ENCODE peak calls at places on chromosome 11, in nine cellular contexts. N is brain microvascular endothelial cell, A is mammary epithelial cell, G is lower lobe of right lung, Y is K562, S is kidney epithelial cell, Z is astrocyte of the cerebellum, H is astrocyte of the spinal cord, V is A549. M is an unnamed sample.

GRCh38 chr11:108870373-108871020 is 205.6 kb downstream of the DDX10 start:
- DNase-seq in H (peak; percentile 86), S (no peak), Z (no peak), N (peak; percentile 57), A (peak; percentile 46), V (peak; percentile 15), G (no peak), Y (no peak), M (no peak)

GRCh38 chr11:44979536-44980399 is 29.1 kb upstream of the TP53I11 start:
- DNase-seq in H (no peak), N (no peak), Y (no peak), G (peak; percentile 86), S (peak; percentile 34), A (no peak), Z (no peak), V (peak; percentile 92), M (peak; percentile 99)

GRCh38 chr11:63536669-63537292 is at the start of gene PLAAT4:
- DNase-seq in V (no peak), Z (peak; percentile 72), Y (peak; percentile 35), N (peak; percentile 53), H (peak; percentile 81), G (no peak), S (peak; percentile 31), A (peak; percentile 29), M (no peak)

GRCh38 chr11:126710804-126711399 is 289.7 kb downstream of the KIRREL3 start:
- DNase-seq in A (no peak), S (no peak), Y (no peak), N (no peak), Z (no peak), G (no peak), H (no peak), V (no peak), M (no peak)

GRCh38 chr11:46680815-46681214 is 19.6 kb downstream of the ARHGAP1 start:
- DNase-seq in G (no peak), H (no peak), N (no peak), Z (no peak), V (no peak), A (no peak), Y (no peak), S (no peak), M (no peak)

GRCh38 chr11:72475359-72475758 is 41.0 kb upstream of the CLPB start:
- DNase-seq in Z (no peak), V (no peak), Y (no peak), H (no peak), A (peak; percentile 34), S (no peak), N (no peak), G (no peak), M (no peak)

GRCh38 chr11:35344990-35345655 is 74.2 kb downstream of the SLC1A2 start:
- DNase-seq in N (no peak), Z (no peak), G (peak; percentile 56), A (no peak), Y (no peak), H (no peak), S (no peak), V (no peak), M (no peak)

GRCh38 chr11:107221743-107222142 is 203.5 kb upstream of the GUCY1A2 start:
- DNase-seq in A (no peak), S (no peak), G (no peak), H (no peak), V (no peak), Y (no peak), Z (no peak), N (no peak), M (no peak)

GRCh38 chr11:15710593-15711260 is 596.0 kb downstream of the INSC start:
- DNase-seq in Y (no peak), H (no peak), N (no peak), A (no peak), V (no peak), Z (no peak), G (no peak), S (no peak), M (no peak)

GRCh38 chr11:134237557-134237922 is 13.1 kb downstream of the VPS26B start:
- DNase-seq in G (no peak), Z (no peak), H (no peak), S (no peak), V (no peak), A (no peak), Y (no peak), N (no peak), M (no peak)

GRCh38 chr11:107732327-107733051 is 20.6 kb upstream of the SLN start:
- DNase-seq in Y (no peak), G (no peak), N (no peak), S (no peak), V (peak; percentile 10), Z (no peak), H (no peak), A (no peak), M (no peak)

GRCh38 chr11:16126361-16126760 is 230.0 kb downstream of the SOX6 start:
- DNase-seq in H (no peak), S (no peak), V (no peak), A (peak; percentile 66), N (peak; percentile 6), Z (peak; percentile 0), G (no peak), Y (peak; percentile 11), M (no peak)

GRCh38 chr11:111355956-111356659 is 23.0 kb downstream of the POU2AF1 start:
- DNase-seq in V (no peak), Y (no peak), Z (no peak), S (no peak), G (no peak), N (no peak), A (no peak), H (no peak), M (no peak)

GRCh38 chr11:111357150-111358037 is 21.7 kb downstream of the POU2AF1 start:
- DNase-seq in Y (no peak), N (no peak), Z (no peak), A (no peak), S (no peak), G (no peak), V (no peak), H (no peak), M (no peak)

GRCh38 chr11:111355101-111355500 is 24.0 kb downstream of the POU2AF1 start:
- DNase-seq in Z (no peak), H (no peak), Y (no peak), A (no peak), N (no peak), G (no peak), S (no peak), V (no peak), M (no peak)

GRCh38 chr11:111358038-111359001 is 20.8 kb downstream of the POU2AF1 start:
- DNase-seq in N (no peak), A (no peak), S (no peak), V (no peak), Z (no peak), Y (no peak), H (no peak), G (no peak), M (no peak)

DNA sequence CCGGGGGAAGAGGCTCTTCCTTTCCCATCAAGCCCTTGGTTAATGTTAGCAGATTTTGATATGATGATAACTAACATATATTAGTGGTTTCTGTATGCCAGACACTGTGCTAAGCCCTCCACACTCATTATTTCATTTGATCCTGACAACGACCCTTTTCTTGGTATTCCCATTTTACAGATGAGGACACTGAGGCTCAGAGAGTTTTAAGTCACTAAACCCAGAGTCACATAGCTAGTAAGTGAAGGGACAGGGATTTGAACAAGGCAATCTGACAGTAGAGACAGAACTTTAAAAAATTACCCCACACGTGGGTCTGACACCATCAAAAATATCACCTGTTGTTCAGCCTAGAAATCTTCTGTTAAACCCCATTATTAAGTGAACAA is 22.4 kb downstream of the POU2AF1 start:
- DNase-seq in S (no peak), Z (no peak), N (no peak), Y (no peak), G (no peak), A (no peak), V (no peak), H (no peak), M (no peak)
- TF ChIP-seq CTCF in S (no peak), Z (no peak), N (no peak), Y (no peak), G (no peak), A (no peak), V (no peak), H (no peak), M (no peak)

GRCh38 chr11:844693-845644 is 2.3 kb downstream of the TSPAN4 start:
- DNase-seq in G (peak; percentile 91), A (no peak), Z (peak; percentile 88), H (peak; percentile 92), S (no peak), Y (peak; percentile 79), V (peak; percentile 92), N (no peak), M (no peak)
- H3K4me3 ChIP-seq in G (peak overlapping the region; percentile 99), A (peak overlapping the region; percentile 93), Z (peak overlapping the region; percentile 94), H (peak overlapping the region; percentile 85), S (peak overlapping the region; percentile 93), Y (no peak overlapping the region), V (peak overlapping the region; percentile 100), N (peak overlapping the region; percentile 91), M (no peak overlapping the region)

GRCh38 chr11:120914021-120914420 is 109.9 kb upstream of the TBCEL start:
- DNase-seq in A (no peak), G (no peak), H (no peak), V (no peak), N (no peak), Y (no peak), Z (no peak), S (no peak), M (no peak)

GRCh38 chr11:120912915-120913314 is 111.0 kb upstream of the TBCEL start:
- DNase-seq in Z (no peak), N (no peak), S (no peak), Y (no peak), A (no peak), V (no peak), G (no peak), H (no peak), M (no peak)

GRCh38 chr11:120909676-120910215 is 114.2 kb upstream of the TBCEL start:
- DNase-seq in A (no peak), S (no peak), V (no peak), H (no peak), G (no peak), Y (no peak), Z (no peak), N (no peak), M (no peak)

GRCh38 chr11:120911943-120912342 is 112.0 kb upstream of the TBCEL start:
- DNase-seq in G (no peak), N (no peak), A (no peak), Z (no peak), V (no peak), H (no peak), S (no peak), Y (no peak), M (no peak)

DNA sequence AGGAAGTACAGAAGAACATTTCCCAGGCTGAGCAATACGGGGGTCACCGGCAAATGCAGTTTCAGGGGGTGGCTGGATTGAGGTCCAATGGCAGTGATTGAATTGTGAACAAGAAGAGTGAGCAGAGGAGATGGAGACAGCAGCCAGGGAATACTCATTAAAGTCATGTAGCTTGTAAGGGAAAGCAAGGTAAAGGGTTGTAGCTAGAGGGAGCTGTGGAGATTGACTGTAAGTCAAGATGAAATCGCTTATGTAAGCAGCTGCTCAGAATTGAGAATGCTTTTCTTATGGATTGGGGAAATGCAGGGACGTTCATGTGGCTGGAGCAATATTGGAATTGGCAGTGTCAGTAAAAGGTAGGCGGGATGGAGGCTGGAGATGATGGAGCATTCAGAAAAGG is 111.4 kb upstream of the TBCEL start:
- DNase-seq in S (peak; percentile 14), V (peak; percentile 51), H (peak; percentile 27), G (no peak), Y (peak; percentile 26), N (peak; percentile 27), Z (peak; percentile 12), A (peak; percentile 21), M (peak; percentile 44)
- TF ChIP-seq CTCF in S (peak; percentile 42), V (peak; percentile 27), H (peak; percentile 42), G (peak; percentile 27), Y (peak; percentile 47), N (peak; percentile 49), Z (peak; percentile 36), A (peak; percentile 62), M (peak; percentile 68)

GRCh38 chr11:96338910-96339703 is 3.9 kb downstream of the MAML2 start:
- DNase-seq in G (peak; percentile 70), N (peak; percentile 73), V (no peak), A (peak; percentile 92), Z (no peak), S (no peak), Y (no peak), H (peak; percentile 79), M (no peak)
- H3K4me3 ChIP-seq in G (peak overlapping the region; percentile 82), N (peak overlapping the region; percentile 85), V (no peak overlapping the region), A (peak overlapping the region; percentile 27), Z (peak overlapping the region; percentile 81), S (peak overlapping the region; percentile 5), Y (peak overlapping the region; percentile 70), H (peak overlapping the region; percentile 86), M (no peak overlapping the region)